ENCODE peak calls at places on chromosomes 3 and 15, in seven cellular contexts. D is HepG2, U is SK-N-SH, X is K562, F is HCT116, Z is GM12878, K is H1. M is an unnamed sample.

GRCh38 chr3:112136959-112137693 is 4.1 kb upstream of the GCSAM start:
- DNase-seq in D (peak; percentile 42), U (no peak), X (no peak), F (peak; percentile 49), Z (no peak), K (peak; percentile 27), M (peak; percentile 71)

GRCh38 chr3:48686538-48687219 is 964 bp upstream of the NCKIPSD start:
- DNase-seq in D (no peak), U (peak; percentile 30), X (no peak), F (no peak), Z (no peak), K (no peak), M (no peak)

GRCh38 chr3:53009826-53010539 is 35.9 kb downstream of the SFMBT1 start:
- DNase-seq in D (no peak), U (no peak), X (no peak), F (no peak), Z (no peak), K (no peak), M (no peak)

GRCh38 chr3:18079062-18079461 is 336.6 kb upstream of the TBC1D5 start:
- DNase-seq in D (no peak), U (no peak), X (no peak), F (no peak), Z (no peak), K (no peak), M (no peak)

GRCh38 chr3:50189274-50189673 is 2.1 kb upstream of the GNAT1 start:
- DNase-seq in D (peak; percentile 78), U (peak; percentile 87), X (peak; percentile 51), F (peak; percentile 40), Z (no peak), K (no peak), M (peak; percentile 84)

GRCh38 chr15:40106203-40107161 is 2.2 kb downstream of the BMF start:
- DNase-seq in D (peak; percentile 95), U (no peak), X (peak; percentile 66), F (no peak), Z (peak; percentile 83), K (no peak), M (peak; percentile 86)

GRCh38 chr3:171810278-171811058 is at the start of gene PLD1:
- DNase-seq in D (peak; percentile 77), U (peak; percentile 88), X (peak; percentile 73), F (peak; percentile 63), Z (no peak), K (no peak), M (peak; percentile 98)

GRCh38 chr15:92661961-92662360 is 6.4 kb upstream of the FAM174B start:
- DNase-seq in D (no peak), U (no peak), X (no peak), F (no peak), Z (no peak), K (no peak), M (no peak)

GRCh38 chr15:33083232-33084006 is 111.1 kb downstream of the FMN1 start:
- DNase-seq in D (no peak), U (no peak), X (no peak), F (peak; percentile 39), Z (no peak), K (no peak), M (peak; percentile 37)

GRCh38 chr3:119230071-119230470 is 10.6 kb downstream of the B4GALT4 start:
- DNase-seq in D (no peak), U (no peak), X (no peak), F (no peak), Z (no peak), K (no peak), M (no peak)

GRCh38 chr3:31968927-31969418 is 12.1 kb downstream of the OSBPL10 start:
- DNase-seq in D (peak; percentile 96), U (no peak), X (no peak), F (peak; percentile 86), Z (no peak), K (no peak), M (no peak)

GRCh38 chr3:123246846-123247245 is 45.1 kb downstream of the SEC22A start:
- DNase-seq in D (no peak), U (peak; percentile 15), X (no peak), F (no peak), Z (no peak), K (no peak), M (no peak)

GRCh38 chr3:25292604-25293003 is 135.5 kb upstream of the RARB start:
- DNase-seq in D (no peak), U (no peak), X (no peak), F (no peak), Z (no peak), K (no peak), M (peak; percentile 13)

GRCh38 chr3:77718326-77718725 is 678.4 kb downstream of the ROBO2 start:
- DNase-seq in D (no peak), U (no peak), X (no peak), F (no peak), Z (no peak), K (no peak), M (no peak)

GRCh38 chr3:105414841-105415240 is 48.1 kb downstream of the ALCAM start:
- DNase-seq in D (no peak), U (no peak), X (no peak), F (no peak), Z (no peak), K (no peak), M (no peak)

GRCh38 chr3:125317761-125318496 is 57.2 kb downstream of the ZNF148 start:
- DNase-seq in D (no peak), U (no peak), X (no peak), F (peak; percentile 12), Z (no peak), K (no peak), M (no peak)

GRCh38 chr3:57164606-57165573 is at the start of gene IL17RD:
- DNase-seq in D (peak; percentile 37), U (peak; percentile 98), X (peak; percentile 92), F (peak; percentile 58), Z (no peak), K (peak; percentile 65), M (peak; percentile 48)

GRCh38 chr15:99172989-99173388 is 68.1 kb downstream of the SYNM start:
- DNase-seq in D (peak; percentile 28), U (no peak), X (peak; percentile 1), F (no peak), Z (no peak), K (no peak), M (no peak)

GRCh38 chr15:99683000-99683670 is 50.1 kb downstream of the LYSMD4 start:
- DNase-seq in D (no peak), U (no peak), X (no peak), F (no peak), Z (no peak), K (no peak), M (no peak)

GRCh38 chr3:50971487-50971924 is 296.8 kb downstream of the DOCK3 start:
- DNase-seq in D (peak; percentile 68), U (peak; percentile 51), X (peak; percentile 40), F (peak; percentile 73), Z (no peak), K (no peak), M (peak; percentile 36)

GRCh38 chr3:43286886-43287301 is 554 bp downstream of the SNRK start:
- DNase-seq in D (no peak), U (peak; percentile 79), X (no peak), F (no peak), Z (no peak), K (no peak), M (peak; percentile 33)

GRCh38 chr3:139506792-139507191 is 30.5 kb upstream of the RBP2 start:
- DNase-seq in D (peak; percentile 9), U (no peak), X (no peak), F (no peak), Z (no peak), K (no peak), M (peak; percentile 57)

GRCh38 chr15:96230557-96231181 is 99.8 kb upstream of the NR2F2 start:
- DNase-seq in D (no peak), U (no peak), X (no peak), F (no peak), Z (no peak), K (no peak), M (no peak)

GRCh38 chr3:181382656-181383055 is 329.1 kb upstream of the SOX2 start:
- DNase-seq in D (no peak), U (no peak), X (no peak), F (no peak), Z (no peak), K (no peak), M (no peak)

GRCh38 chr3:49357466-49358216 is 512 bp downstream of the GPX1 start:
- DNase-seq in D (no peak), U (peak; percentile 61), X (no peak), F (no peak), Z (no peak), K (no peak), M (no peak)

GRCh38 chr15:51874751-51875644 is 45.5 kb downstream of the TMOD3 start:
- DNase-seq in D (peak; percentile 29), U (no peak), X (peak; percentile 23), F (peak; percentile 89), Z (no peak), K (no peak), M (no peak)
- TF ChIP-seq JUND in D (no peak), U (peak; percentile 83), X (peak; percentile 36), F (peak; percentile 87), Z (no peak), K (no peak), M (no peak)

GRCh38 chr15:45714501-45715488 is 80.0 kb downstream of the SQOR start:
- DNase-seq in D (peak; percentile 51), U (peak; percentile 56), X (peak; percentile 51), F (peak; percentile 35), Z (no peak), K (peak; percentile 38), M (no peak)
- TF ChIP-seq JUND in D (no peak), U (no peak), X (peak; percentile 63), F (no peak), Z (no peak), K (no peak), M (no peak)

DNA sequence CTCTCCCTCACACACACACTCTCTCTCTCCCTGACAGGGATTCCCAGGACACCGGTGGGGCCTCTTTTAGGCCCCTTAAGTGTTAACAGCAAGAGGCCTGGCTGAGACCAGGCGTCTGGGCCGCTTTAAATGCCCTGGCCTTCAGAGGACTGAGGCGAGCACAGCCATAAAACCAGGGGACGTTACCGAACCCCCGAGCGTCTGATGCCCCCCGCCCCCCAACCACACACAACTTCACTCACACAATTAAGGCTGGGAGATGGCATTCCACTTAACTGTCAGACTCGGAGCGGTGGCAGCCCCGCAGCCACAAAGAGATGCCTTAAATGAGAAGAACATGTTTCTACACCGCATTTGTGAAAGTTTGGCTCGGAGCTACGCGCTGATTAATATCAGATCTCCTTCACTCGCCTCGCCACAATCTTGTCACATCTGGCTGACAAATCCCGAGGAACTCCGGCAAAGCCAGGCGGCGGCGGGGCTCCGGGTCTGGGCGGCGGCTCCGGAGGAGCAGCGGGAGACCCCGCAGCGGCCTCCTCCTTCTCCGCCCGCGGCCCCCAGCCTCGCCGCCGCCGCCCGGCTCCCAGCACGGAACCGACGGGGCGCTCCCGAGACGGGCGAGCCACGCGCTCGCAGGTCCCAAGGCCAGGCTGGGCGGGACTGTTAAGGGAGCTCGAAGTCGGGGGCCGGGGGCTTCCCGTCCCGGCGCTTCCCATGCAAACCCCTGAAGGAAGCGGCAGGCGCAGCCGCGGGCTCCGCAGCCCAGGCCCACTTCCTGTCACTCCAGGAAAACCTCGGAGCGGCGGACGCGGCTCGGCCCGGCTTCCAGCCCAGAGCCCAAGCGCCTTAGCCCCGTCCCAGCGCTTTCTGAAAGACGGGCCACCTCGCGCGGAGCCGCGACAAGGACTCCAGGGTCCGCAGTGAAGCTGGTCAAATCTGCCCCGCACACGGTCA is 1.3 kb downstream of the BNC1 start:
- DNase-seq in D (no peak), U (peak; percentile 59), X (no peak), F (no peak), Z (no peak), K (no peak), M (no peak)
- TF ChIP-seq JUND in D (no peak), U (no peak), X (no peak), F (no peak), Z (no peak), K (no peak), M (no peak)

GRCh38 chr15:80996247-80996646 is 4.5 kb upstream of the TLNRD1 start:
- DNase-seq in D (no peak), U (no peak), X (peak; percentile 27), F (no peak), Z (no peak), K (no peak), M (peak; percentile 61)
- TF ChIP-seq JUND in D (no peak), U (no peak), X (no peak), F (no peak), Z (no peak), K (peak; percentile 6), M (no peak)